ENCODE peak calls at places on chromosome 19, in six cellular contexts. E is skeletal muscle cell, U is midbrain, W is kidney tubule cell, B is astrocyte, I is WTC11. T is an unnamed sample.

GRCh38 chr19:30453768-30454167 is 81.6 kb downstream of the ZNF536 start:
- DNase-seq in E (no peak), U (no peak), W (no peak), B (no peak), I (no peak), T (no peak)

GRCh38 chr19:49875801-49876421 is 1.2 kb downstream of the AKT1S1 start:
- DNase-seq in E (no peak), U (peak), W (peak), B (no peak), I (peak), T (peak)

GRCh38 chr19:35960432-35960972 is 24.3 kb downstream of the LRFN3 start:
- DNase-seq in E (no peak), U (no peak), W (no peak), B (no peak), I (no peak), T (no peak)

GRCh38 chr19:41225238-41226052 is 6.4 kb downstream of the AXL start:
- DNase-seq in E (peak), U (no peak), W (peak), B (peak), I (peak), T (no peak)

GRCh38 chr19:34217952-34218817 is 36.2 kb upstream of the GARRE1 start:
- DNase-seq in E (peak), U (no peak), W (peak), B (peak), I (no peak), T (no peak)

GRCh38 chr19:40962460-40962961 is 28.6 kb upstream of the CYP2B6 start:
- DNase-seq in E (no peak), U (no peak), W (peak), B (peak), I (no peak), T (no peak)

GRCh38 chr19:38478273-38478971 is 44.9 kb downstream of the RYR1 start:
- DNase-seq in E (no peak), U (no peak), W (peak), B (no peak), I (peak), T (no peak)

GRCh38 chr19:5457709-5458108 is 2.5 kb downstream of the ZNRF4 start:
- DNase-seq in E (no peak), U (no peak), W (no peak), B (no peak), I (no peak), T (no peak)

GRCh38 chr19:39470724-39471339 is 9.8 kb upstream of the TIMM50 start:
- DNase-seq in E (no peak), U (no peak), W (peak), B (peak), I (no peak), T (no peak)

GRCh38 chr19:33550741-33551140 is 29.1 kb upstream of the PEPD start:
- DNase-seq in E (no peak), U (no peak), W (no peak), B (no peak), I (no peak), T (no peak)

GRCh38 chr19:15836345-15836594 is 20.8 kb upstream of the OR10H1 start:
- DNase-seq in E (no peak), U (peak), W (no peak), B (peak), I (no peak), T (no peak)

GRCh38 chr19:1945899-1946298 is 4.9 kb downstream of the CSNK1G2 start:
- DNase-seq in E (no peak), U (no peak), W (peak), B (no peak), I (peak), T (no peak)

GRCh38 chr19:45779231-45780145 is 2.8 kb downstream of the DMPK start:
- DNase-seq in E (no peak), U (no peak), W (peak), B (no peak), I (peak), T (peak)

GRCh38 chr19:12247644-12248222 is 47.0 kb downstream of the ZNF44 start:
- DNase-seq in E (no peak), U (no peak), W (no peak), B (no peak), I (no peak), T (no peak)

GRCh38 chr19:16654151-16654550 is 5.8 kb downstream of the SMIM7 start:
- DNase-seq in E (no peak), U (no peak), W (no peak), B (no peak), I (no peak), T (no peak)

GRCh38 chr19:40229484-40229883 is 3.0 kb upstream of the CCNP start:
- DNase-seq in E (no peak), U (no peak), W (peak), B (peak), I (no peak), T (no peak)

GRCh38 chr19:3366761-3367571 is 583 bp downstream of the NFIC start:
- DNase-seq in E (no peak), U (peak), W (no peak), B (no peak), I (no peak), T (peak)

GRCh38 chr19:35566738-35567137 is 3.3 kb upstream of the ATP4A start:
- DNase-seq in E (no peak), U (no peak), W (no peak), B (no peak), I (no peak), T (no peak)

GRCh38 chr19:30107351-30107750 is 165.3 kb downstream of the URI1 start:
- DNase-seq in E (no peak), U (no peak), W (no peak), B (no peak), I (no peak), T (no peak)

GRCh38 chr19:42093505-42093904 is 17.5 kb downstream of the ZNF574 start:
- DNase-seq in E (no peak), U (no peak), W (no peak), B (no peak), I (no peak), T (no peak)

GRCh38 chr19:49224856-49225255 is 67.3 kb downstream of the TRPM4 start:
- DNase-seq in E (no peak), U (no peak), W (peak), B (peak), I (peak), T (peak)

GRCh38 chr19:19434483-19435045 is 29.1 kb downstream of the GATAD2A start:
- DNase-seq in E (no peak), U (no peak), W (no peak), B (peak), I (no peak), T (no peak)

GRCh38 chr19:45927565-45928261 is 13.1 kb upstream of the NANOS2 start:
- DNase-seq in E (peak), U (peak), W (peak), B (peak), I (peak), T (peak)

GRCh38 chr19:56149656-56150038 is 8.6 kb downstream of the ZNF444 start:
- DNase-seq in E (no peak), U (no peak), W (no peak), B (no peak), I (no peak), T (no peak)

GRCh38 chr19:7883105-7883504 is 5.2 kb upstream of the LRRC8E start:
- DNase-seq in E (no peak), U (no peak), W (no peak), B (no peak), I (no peak), T (no peak)

T was measured in NCI-H446.